ENCODE peak calls at places on chromosome 7, in five cellular contexts. One of them, this sample, is unnamed.

GRCh38 chr7:154748387-154748786 is 254.5 kb downstream of the PAXIP1 start:
- DNase-seq in spleen: no peak
- DNase-seq in neuronal stem cell: no peak
- DNase-seq in psoas muscle: no peak
- DNase-seq in GM23248: no peak
- DNase-seq in this sample: no peak

GRCh38 chr7:106779877-106780276 is 85.2 kb upstream of the PIK3CG start:
- DNase-seq in spleen: no peak
- DNase-seq in GM23248: no peak
- DNase-seq in psoas muscle: no peak
- DNase-seq in neuronal stem cell: no peak
- DNase-seq in this sample: no peak

GRCh38 chr7:128830231-128831177 is at the start of gene FLNC:
- DNase-seq in psoas muscle: peak
- DNase-seq in GM23248: peak
- DNase-seq in neuronal stem cell: no peak
- DNase-seq in spleen: peak
- DNase-seq in this sample: no peak

GRCh38 chr7:101112233-101112632 is 14.7 kb upstream of the SERPINE1 start:
- DNase-seq in neuronal stem cell: no peak
- DNase-seq in psoas muscle: peak
- DNase-seq in GM23248: no peak
- DNase-seq in spleen: no peak
- DNase-seq in this sample: peak

GRCh38 chr7:49398730-49399129 is 374.7 kb upstream of the VWC2 start:
- DNase-seq in spleen: no peak
- DNase-seq in psoas muscle: no peak
- DNase-seq in GM23248: peak
- DNase-seq in neuronal stem cell: no peak
- DNase-seq in this sample: no peak

GRCh38 chr7:55476071-55476803 is 96.1 kb downstream of the VOPP1 start:
- DNase-seq in psoas muscle: no peak
- DNase-seq in neuronal stem cell: no peak
- DNase-seq in GM23248: peak
- DNase-seq in spleen: peak
- DNase-seq in this sample: no peak

GRCh38 chr7:127581716-127582115 is 3.7 kb downstream of the GCC1 start:
- DNase-seq in GM23248: peak
- DNase-seq in psoas muscle: no peak
- DNase-seq in spleen: no peak
- DNase-seq in neuronal stem cell: no peak
- DNase-seq in this sample: no peak

GRCh38 chr7:26857534-26858228 is 6.7 kb downstream of the SKAP2 start:
- DNase-seq in neuronal stem cell: peak
- DNase-seq in GM23248: no peak
- DNase-seq in spleen: peak
- DNase-seq in psoas muscle: peak
- DNase-seq in this sample: peak

GRCh38 chr7:157906583-157906982 is 569.8 kb downstream of the DNAJB6 start:
- DNase-seq in neuronal stem cell: no peak
- DNase-seq in psoas muscle: no peak
- DNase-seq in GM23248: no peak
- DNase-seq in spleen: no peak
- DNase-seq in this sample: no peak

GRCh38 chr7:16967174-16967868 is 85.5 kb upstream of the AGR3 start:
- DNase-seq in spleen: no peak
- DNase-seq in GM23248: peak
- DNase-seq in neuronal stem cell: no peak
- DNase-seq in psoas muscle: no peak
- DNase-seq in this sample: no peak

GRCh38 chr7:141737118-141737835 is 881 bp upstream of the SSBP1 start:
- DNase-seq in psoas muscle: no peak
- DNase-seq in GM23248: peak
- DNase-seq in neuronal stem cell: no peak
- DNase-seq in spleen: peak
- DNase-seq in this sample: no peak

GRCh38 chr7:15582773-15583172 is 21.0 kb upstream of the AGMO start:
- DNase-seq in GM23248: no peak
- DNase-seq in psoas muscle: no peak
- DNase-seq in spleen: no peak
- DNase-seq in neuronal stem cell: no peak
- DNase-seq in this sample: no peak

DNA sequence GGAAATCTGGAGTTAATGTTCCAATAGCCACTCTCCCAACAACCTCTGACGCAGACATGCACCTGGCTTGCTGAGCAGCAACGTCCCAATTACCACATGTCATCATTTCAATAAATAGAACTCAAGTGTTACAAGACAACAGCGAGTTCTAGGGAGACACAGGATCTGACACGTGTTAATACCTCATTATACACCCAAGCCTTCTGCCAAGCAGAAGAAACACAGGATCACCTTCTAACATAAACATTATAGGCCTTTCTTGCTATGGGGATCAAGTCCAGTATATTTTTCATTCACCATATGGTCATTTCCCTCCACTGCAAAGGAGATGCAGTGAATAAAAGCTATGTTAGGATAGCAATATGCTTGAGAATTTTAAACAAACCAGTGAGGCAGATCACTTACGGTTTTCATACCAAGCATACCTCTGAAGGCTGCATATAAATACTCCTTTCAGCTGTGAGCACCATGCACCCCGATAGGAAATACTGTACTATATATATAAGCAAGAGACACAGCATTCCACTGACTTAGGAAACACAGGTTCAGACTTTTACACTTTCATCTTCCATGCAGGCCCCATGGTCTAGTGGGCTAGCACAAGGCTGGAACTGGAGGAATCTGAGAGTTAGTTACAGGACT is 74.2 kb downstream of the JAZF1 start:
- DNase-seq in psoas muscle: peak
- DNase-seq in GM23248: no peak
- DNase-seq in spleen: no peak
- DNase-seq in neuronal stem cell: no peak
- DNase-seq in this sample: no peak
- H3K27ac ChIP-seq in psoas muscle: peak
- H3K27ac ChIP-seq in GM23248: no peak
- H3K27ac ChIP-seq in spleen: no peak
- H3K27ac ChIP-seq in neuronal stem cell: no peak
- H3K27ac ChIP-seq in this sample: no peak

GRCh38 chr7:47573758-47574472 is 8.0 kb downstream of the TNS3 start:
- DNase-seq in GM23248: peak
- DNase-seq in neuronal stem cell: no peak
- DNase-seq in spleen: no peak
- DNase-seq in psoas muscle: no peak
- DNase-seq in this sample: peak

GRCh38 chr7:47571355-47572100 is 10.4 kb downstream of the TNS3 start:
- DNase-seq in spleen: peak
- DNase-seq in GM23248: peak
- DNase-seq in neuronal stem cell: no peak
- DNase-seq in psoas muscle: peak
- DNase-seq in this sample: peak

GRCh38 chr7:47572101-47572460 is 9.8 kb downstream of the TNS3 start:
- DNase-seq in GM23248: peak
- DNase-seq in spleen: no peak
- DNase-seq in psoas muscle: no peak
- DNase-seq in neuronal stem cell: no peak
- DNase-seq in this sample: peak

GRCh38 chr7:47574473-47575328 is 7.2 kb downstream of the TNS3 start:
- DNase-seq in psoas muscle: no peak
- DNase-seq in GM23248: peak
- DNase-seq in neuronal stem cell: no peak
- DNase-seq in spleen: no peak
- DNase-seq in this sample: no peak

DNA sequence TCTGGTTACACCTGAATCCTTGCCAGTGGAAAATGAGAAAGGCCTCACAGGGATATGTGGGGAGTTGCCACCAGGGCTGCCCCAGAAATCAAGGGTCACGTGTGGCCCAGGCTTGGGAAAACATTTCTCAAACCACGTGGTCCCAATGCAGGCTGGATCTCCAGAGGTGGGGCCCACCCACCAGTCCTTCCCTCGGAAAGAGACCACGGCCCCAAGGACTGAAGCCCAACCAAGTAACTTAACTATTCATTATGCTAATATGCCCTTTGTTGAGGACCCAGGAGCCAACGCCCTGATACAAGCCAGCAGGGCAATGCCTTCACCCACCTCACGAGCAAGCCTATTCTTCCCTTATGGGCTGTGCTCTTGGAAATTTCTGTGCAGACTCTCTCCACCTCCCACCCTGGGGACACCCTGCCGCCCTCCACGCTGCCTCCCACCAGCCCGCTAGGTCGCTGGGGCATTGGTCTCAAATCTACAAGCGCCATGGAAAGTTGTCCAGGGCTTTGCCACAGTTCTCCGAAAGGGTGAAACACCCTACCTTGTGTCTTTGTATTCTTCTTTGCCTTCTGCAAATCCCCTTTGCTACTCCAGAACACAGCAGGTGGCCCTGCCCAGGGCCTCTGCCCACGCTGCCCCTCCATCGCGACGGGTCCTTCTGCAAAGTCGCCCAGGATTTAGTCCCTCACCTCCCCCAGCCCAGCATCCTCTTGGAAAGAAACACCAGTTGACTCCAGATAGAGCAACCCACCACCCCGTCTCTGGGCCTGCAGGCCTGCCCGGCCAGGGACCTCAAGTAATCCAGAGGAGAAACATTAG is 8.8 kb downstream of the TNS3 start:
- DNase-seq in GM23248: no peak
- DNase-seq in neuronal stem cell: no peak
- DNase-seq in spleen: no peak
- DNase-seq in psoas muscle: no peak
- DNase-seq in this sample: no peak
- H3K27ac ChIP-seq in GM23248: peak
- H3K27ac ChIP-seq in neuronal stem cell: no peak
- H3K27ac ChIP-seq in spleen: peak
- H3K27ac ChIP-seq in psoas muscle: peak
- H3K27ac ChIP-seq in this sample: peak

GRCh38 chr7:28408974-28409715 is 3.2 kb upstream of the CREB5 start:
- DNase-seq in psoas muscle: peak
- DNase-seq in neuronal stem cell: peak
- DNase-seq in spleen: peak
- DNase-seq in GM23248: peak
- DNase-seq in this sample: peak
- H3K27ac ChIP-seq in psoas muscle: peak
- H3K27ac ChIP-seq in neuronal stem cell: no peak
- H3K27ac ChIP-seq in spleen: peak
- H3K27ac ChIP-seq in GM23248: peak
- H3K27ac ChIP-seq in this sample: peak

DNA sequence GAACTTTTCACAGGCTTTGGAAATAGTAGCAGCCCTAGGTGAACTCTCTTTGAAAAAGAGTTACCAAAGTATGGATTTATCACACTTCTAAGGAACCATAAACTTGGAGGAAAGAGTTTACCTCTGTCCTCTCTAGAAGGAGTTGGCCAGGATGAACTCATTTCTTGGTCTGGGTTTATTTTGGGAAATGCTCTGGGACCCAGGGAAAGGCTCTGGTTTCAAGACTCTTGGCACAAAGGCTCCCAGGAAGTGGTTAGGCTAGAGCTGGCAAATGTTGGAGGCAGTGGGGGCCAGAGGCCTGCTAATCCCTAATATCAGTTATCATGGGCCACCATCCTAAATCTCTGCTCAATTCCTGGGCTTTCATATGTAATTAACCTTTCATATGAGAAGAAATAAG is 36.3 kb upstream of the CDK6 start:
- DNase-seq in psoas muscle: no peak
- DNase-seq in neuronal stem cell: no peak
- DNase-seq in spleen: no peak
- DNase-seq in GM23248: peak
- DNase-seq in this sample: no peak
- H3K27ac ChIP-seq in psoas muscle: no peak
- H3K27ac ChIP-seq in neuronal stem cell: no peak
- H3K27ac ChIP-seq in spleen: no peak
- H3K27ac ChIP-seq in GM23248: no peak
- H3K27ac ChIP-seq in this sample: no peak

DNA sequence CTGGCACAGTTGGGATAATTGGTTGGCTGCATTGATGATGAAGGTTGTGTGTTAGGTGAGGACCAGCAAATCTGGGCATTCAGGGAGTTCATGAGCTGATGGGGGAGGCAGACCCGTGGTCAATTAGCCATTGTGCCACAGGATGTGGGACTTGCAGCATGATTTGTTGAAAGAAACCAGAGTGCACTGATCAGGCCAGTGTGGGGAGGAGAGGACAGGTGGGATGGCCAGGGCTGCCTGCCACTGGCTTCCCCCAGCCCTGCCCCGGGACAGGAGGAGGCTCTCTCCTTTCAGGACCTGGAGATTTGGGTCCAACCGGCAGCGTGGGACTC is 4.3 kb downstream of the CLIP2 start:
- DNase-seq in spleen: no peak
- DNase-seq in neuronal stem cell: no peak
- DNase-seq in GM23248: no peak
- DNase-seq in psoas muscle: no peak
- DNase-seq in this sample: no peak
- H3K27ac ChIP-seq in spleen: peak
- H3K27ac ChIP-seq in neuronal stem cell: no peak
- H3K27ac ChIP-seq in GM23248: peak
- H3K27ac ChIP-seq in psoas muscle: no peak
- H3K27ac ChIP-seq in this sample: no peak

This sample was measured in upper lobe of left lung.